ENCODE peak calls at places on chromosomes 5 and 9, in eight cellular contexts. T is stimulated activated CD4-positive, alpha-beta T cell treated with anti-CD3 and anti-CD28 coated beads, Interleukin-4, amount 100 ng/mL, for 4 hours; F is HS-27A; A is GM13977; L is T-helper 2 cell; J is uterus; U is astrocyte; I is left kidney. M is an unnamed sample.

GRCh38 chr5:54049963-54050362 is 260.4 kb downstream of the ARL15 start:
- DNase-seq in T (no peak), F (no peak), A (no peak), L (no peak), J (no peak), U (peak), I (no peak), M (no peak)

GRCh38 chr9:133701321-133701980 is 36.7 kb downstream of the SARDH start:
- DNase-seq in T (peak), F (no peak), A (no peak), L (peak), J (no peak), U (no peak), I (no peak), M (no peak)

GRCh38 chr9:85258823-85259370 is 482.9 kb downstream of the AGTPBP1 start:
- DNase-seq in T (no peak), F (no peak), A (peak), L (peak), J (no peak), U (peak), I (peak), M (peak)

GRCh38 chr9:137304383-137305059 is 2.5 kb upstream of the NRARP start:
- DNase-seq in T (no peak), F (no peak), A (no peak), L (no peak), J (no peak), U (no peak), I (peak), M (peak)

GRCh38 chr5:179297486-179298180 is 47.6 kb downstream of the ADAMTS2 start:
- DNase-seq in T (no peak), F (no peak), A (no peak), L (no peak), J (no peak), U (no peak), I (peak), M (no peak)

GRCh38 chr5:171575808-171576207 is 156.4 kb downstream of the FGF18 start:
- DNase-seq in T (no peak), F (no peak), A (no peak), L (no peak), J (no peak), U (no peak), I (no peak), M (no peak)

GRCh38 chr5:54835642-54836041 is 149.8 kb downstream of the ESM1 start:
- DNase-seq in T (no peak), F (no peak), A (no peak), L (no peak), J (no peak), U (peak), I (no peak), M (no peak)

GRCh38 chr5:122760281-122760680 is 14.6 kb upstream of the SNX2 start:
- DNase-seq in T (no peak), F (no peak), A (no peak), L (no peak), J (no peak), U (no peak), I (no peak), M (no peak)

GRCh38 chr5:132854301-132854700 is 12.0 kb downstream of the GDF9 start:
- DNase-seq in T (no peak), F (no peak), A (no peak), L (no peak), J (no peak), U (peak), I (no peak), M (no peak)

GRCh38 chr9:95516736-95517558 is at the start of gene PTCH1:
- DNase-seq in T (peak), F (no peak), A (peak), L (peak), J (peak), U (peak), I (peak), M (peak)

GRCh38 chr9:76667521-76667957 is 96.7 kb upstream of the PCA3 start:
- DNase-seq in T (no peak), F (no peak), A (no peak), L (no peak), J (no peak), U (peak), I (no peak), M (no peak)

GRCh38 chr5:53419247-53419646 is 61.2 kb upstream of the FST start:
- DNase-seq in T (no peak), F (no peak), A (no peak), L (no peak), J (no peak), U (peak), I (no peak), M (no peak)

GRCh38 chr9:91131433-91131839 is 230.3 kb downstream of the AUH start:
- DNase-seq in T (peak), F (peak), A (no peak), L (peak), J (peak), U (peak), I (no peak), M (no peak)

GRCh38 chr9:123069010-123069481 is 35.6 kb downstream of the GPR21 start:
- DNase-seq in T (no peak), F (peak), A (no peak), L (no peak), J (no peak), U (peak), I (no peak), M (no peak)

GRCh38 chr5:78405820-78406750 is 45.7 kb downstream of the SCAMP1 start:
- DNase-seq in T (no peak), F (no peak), A (no peak), L (no peak), J (no peak), U (peak), I (peak), M (no peak)

GRCh38 chr5:177491429-177491945 is 5.9 kb downstream of the PDLIM7 start:
- DNase-seq in T (no peak), F (no peak), A (peak), L (peak), J (peak), U (no peak), I (peak), M (peak)

GRCh38 chr5:66982514-66982913 is 214.1 kb downstream of the CD180 start:
- DNase-seq in T (no peak), F (no peak), A (no peak), L (no peak), J (no peak), U (no peak), I (no peak), M (no peak)

GRCh38 chr9:90137824-90138223 is 504.8 kb downstream of the DIRAS2 start:
- DNase-seq in T (no peak), F (no peak), A (no peak), L (no peak), J (no peak), U (no peak), I (peak), M (no peak)

GRCh38 chr9:60546406-60546805 is 367.8 kb upstream of the SPATA31A5 start:
- DNase-seq in T (no peak), F (no peak), A (no peak), L (no peak), J (no peak), U (no peak), I (no peak), M (no peak)

GRCh38 chr5:14630706-14631105 is 33.8 kb upstream of the OTULIN start:
- DNase-seq in T (no peak), F (no peak), A (no peak), L (no peak), J (no peak), U (no peak), I (no peak), M (no peak)

GRCh38 chr5:90528704-90529233 is 615 bp downstream of the LYSMD3 start:
- DNase-seq in T (no peak), F (no peak), A (peak), L (peak), J (peak), U (peak), I (peak), M (peak)

GRCh38 chr5:112691341-112691685 is 46.4 kb upstream of the APC start:
- DNase-seq in T (no peak), F (no peak), A (no peak), L (peak), J (no peak), U (no peak), I (no peak), M (no peak)

GRCh38 chr5:169142264-169142970 is 158.5 kb downstream of the SLIT3 start:
- DNase-seq in T (no peak), F (no peak), A (no peak), L (no peak), J (peak), U (peak), I (peak), M (no peak)

GRCh38 chr5:3277590-3278196 is 317.9 kb upstream of the IRX1 start:
- DNase-seq in T (no peak), F (no peak), A (no peak), L (no peak), J (no peak), U (no peak), I (no peak), M (peak)